ENCODE peak calls at places on chromosomes 11 and 22, in six cellular contexts. T is psoas muscle, W is mesendoderm, S is pancreas, G is lung, C is heart right ventricle. Y is an unnamed sample.

GRCh38 chr22:41587347-41587723 is 2.3 kb downstream of the PMM1 start:
- DNase-seq in G (no peak), C (no peak), S (no peak), W (no peak), T (no peak), Y (no peak)

GRCh38 chr22:28151241-28151640 is 232.2 kb upstream of the PITPNB start:
- DNase-seq in C (no peak), W (no peak), G (no peak), S (no peak), T (no peak), Y (no peak)

GRCh38 chr22:45868586-45869443 is 108.1 kb downstream of the WNT7B start:
- DNase-seq in S (peak; percentile 44), T (no peak), G (no peak), W (no peak), C (no peak), Y (no peak)

GRCh38 chr11:125055107-125055715 is 7.9 kb upstream of the SLC37A2 start:
- DNase-seq in W (peak; percentile 84), G (no peak), T (no peak), C (no peak), S (no peak), Y (no peak)

GRCh38 chr11:64996710-64997380 is at the start of gene BATF2:
- DNase-seq in S (peak; percentile 92), G (peak; percentile 82), C (peak; percentile 70), T (peak; percentile 75), W (peak; percentile 93), Y (no peak)

GRCh38 chr11:102940714-102941588 is 14.6 kb downstream of the MMP13 start:
- DNase-seq in G (no peak), T (no peak), S (no peak), W (peak; percentile 84), C (no peak), Y (no peak)

GRCh38 chr11:3169235-3169951 is 4.3 kb upstream of the OSBPL5 start:
- DNase-seq in G (no peak), S (peak; percentile 81), T (peak; percentile 59), W (peak; percentile 66), C (peak; percentile 61), Y (no peak)

GRCh38 chr22:35930933-35931332 is 97.7 kb downstream of the RBFOX2 start:
- DNase-seq in T (no peak), S (no peak), C (no peak), W (peak; percentile 78), G (no peak), Y (no peak)

GRCh38 chr11:29184939-29185890 is 831.6 kb downstream of the KCNA4 start:
- DNase-seq in S (no peak), W (peak; percentile 20), T (no peak), C (no peak), G (no peak), Y (no peak)

GRCh38 chr11:8290122-8290810 is 26.6 kb upstream of the LMO1 start:
- DNase-seq in G (no peak), T (no peak), S (no peak), W (peak; percentile 46), C (no peak), Y (peak; percentile 62)

GRCh38 chr11:8292351-8292750 is 28.7 kb upstream of the LMO1 start:
- DNase-seq in G (no peak), W (no peak), S (no peak), T (no peak), C (no peak), Y (no peak)

GRCh38 chr11:8294251-8294935 is 30.7 kb upstream of the LMO1 start:
- DNase-seq in C (no peak), S (no peak), W (no peak), G (no peak), T (no peak), Y (no peak)

GRCh38 chr11:8291421-8292350 is 28.0 kb upstream of the LMO1 start:
- DNase-seq in W (no peak), S (no peak), C (no peak), G (no peak), T (no peak), Y (no peak)

DNA sequence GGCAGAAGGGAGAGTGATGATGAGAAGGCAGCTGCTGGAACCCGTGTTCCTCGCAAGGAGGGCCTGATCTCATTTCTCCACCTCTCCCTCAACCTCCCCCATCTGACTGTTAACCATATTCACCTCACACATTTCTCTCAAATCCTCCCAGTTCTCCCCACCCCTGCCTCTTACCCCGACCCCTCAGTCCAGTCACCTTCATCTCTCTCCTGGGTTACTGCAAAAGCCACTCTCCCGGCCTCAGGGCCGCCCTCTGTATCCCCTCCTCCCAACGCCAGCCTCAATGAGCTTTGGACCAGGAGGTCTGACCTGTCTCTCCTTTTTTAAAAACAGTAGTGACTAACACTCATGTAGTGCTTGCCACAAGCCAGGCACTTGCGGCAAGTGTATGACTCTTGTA is 29.5 kb upstream of the LMO1 start:
- DNase-seq in T (no peak), W (no peak), G (no peak), C (no peak), S (no peak), Y (peak; percentile 83)
- H3K27ac ChIP-seq in T (no peak overlapping the region), W (no peak overlapping the region), G (no peak overlapping the region), C (no peak overlapping the region), S (no peak overlapping the region), Y (no peak overlapping the region)

GRCh38 chr11:35016939-35017338 is 100.5 kb downstream of the PDHX start:
- DNase-seq in T (no peak), S (no peak), W (no peak), G (no peak), C (no peak), Y (no peak)

GRCh38 chr11:35014352-35014751 is 97.9 kb downstream of the PDHX start:
- DNase-seq in G (no peak), C (no peak), T (no peak), S (no peak), W (no peak), Y (no peak)

GRCh38 chr11:35013514-35014191 is 97.2 kb downstream of the PDHX start:
- DNase-seq in T (no peak), W (no peak), G (no peak), C (no peak), S (no peak), Y (no peak)

GRCh38 chr11:35017528-35018342 is 101.3 kb downstream of the PDHX start:
- DNase-seq in C (no peak), T (no peak), S (no peak), G (no peak), W (no peak), Y (no peak)

DNA sequence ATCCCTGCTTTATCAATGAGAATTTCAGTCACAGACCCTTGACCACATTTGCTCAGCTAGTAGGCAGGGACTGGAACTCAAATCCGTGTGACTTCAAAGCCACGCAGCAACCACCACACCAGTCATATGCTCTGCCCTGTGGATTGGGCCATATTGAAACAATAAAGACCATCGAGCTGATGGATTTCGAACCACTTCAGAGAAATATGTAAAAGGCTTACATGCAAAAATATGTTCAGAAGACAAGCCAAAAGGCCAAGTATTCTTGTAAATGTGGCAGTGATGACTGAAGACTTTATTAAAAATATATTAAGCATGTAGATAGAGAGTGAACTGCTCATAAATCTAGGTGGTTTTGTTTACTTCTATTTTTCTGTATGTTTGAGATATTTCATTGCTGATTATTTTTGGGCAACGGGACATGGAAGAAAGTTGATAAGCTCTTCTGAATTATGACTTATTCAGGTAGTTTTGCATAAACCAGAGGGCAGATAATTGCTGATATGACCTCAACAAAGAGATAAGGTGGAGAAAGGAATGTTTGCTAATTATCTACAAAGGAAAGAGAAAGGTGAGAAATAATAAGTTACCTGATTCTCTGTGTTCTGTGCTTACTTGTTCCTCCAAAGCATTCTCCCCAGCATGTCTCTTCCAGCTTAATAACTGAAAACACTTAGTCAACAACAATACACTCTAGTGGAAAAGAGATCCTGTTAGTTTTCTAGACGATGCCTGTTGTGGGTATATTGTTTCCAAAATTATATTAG is 99.4 kb downstream of the PDHX start:
- DNase-seq in W (no peak), G (no peak), C (no peak), T (no peak), S (no peak), Y (no peak)
- H3K4me1 ChIP-seq in W (peaks cover 2% of the 10 kb centered on the region), G (no peaks in the 10 kb centered on the region), C (no peaks in the 10 kb centered on the region), T (peaks cover 5% of the 10 kb centered on the region), S (peaks cover 16% of the 10 kb centered on the region), Y (peaks cover 28% of the 10 kb centered on the region)

DNA sequence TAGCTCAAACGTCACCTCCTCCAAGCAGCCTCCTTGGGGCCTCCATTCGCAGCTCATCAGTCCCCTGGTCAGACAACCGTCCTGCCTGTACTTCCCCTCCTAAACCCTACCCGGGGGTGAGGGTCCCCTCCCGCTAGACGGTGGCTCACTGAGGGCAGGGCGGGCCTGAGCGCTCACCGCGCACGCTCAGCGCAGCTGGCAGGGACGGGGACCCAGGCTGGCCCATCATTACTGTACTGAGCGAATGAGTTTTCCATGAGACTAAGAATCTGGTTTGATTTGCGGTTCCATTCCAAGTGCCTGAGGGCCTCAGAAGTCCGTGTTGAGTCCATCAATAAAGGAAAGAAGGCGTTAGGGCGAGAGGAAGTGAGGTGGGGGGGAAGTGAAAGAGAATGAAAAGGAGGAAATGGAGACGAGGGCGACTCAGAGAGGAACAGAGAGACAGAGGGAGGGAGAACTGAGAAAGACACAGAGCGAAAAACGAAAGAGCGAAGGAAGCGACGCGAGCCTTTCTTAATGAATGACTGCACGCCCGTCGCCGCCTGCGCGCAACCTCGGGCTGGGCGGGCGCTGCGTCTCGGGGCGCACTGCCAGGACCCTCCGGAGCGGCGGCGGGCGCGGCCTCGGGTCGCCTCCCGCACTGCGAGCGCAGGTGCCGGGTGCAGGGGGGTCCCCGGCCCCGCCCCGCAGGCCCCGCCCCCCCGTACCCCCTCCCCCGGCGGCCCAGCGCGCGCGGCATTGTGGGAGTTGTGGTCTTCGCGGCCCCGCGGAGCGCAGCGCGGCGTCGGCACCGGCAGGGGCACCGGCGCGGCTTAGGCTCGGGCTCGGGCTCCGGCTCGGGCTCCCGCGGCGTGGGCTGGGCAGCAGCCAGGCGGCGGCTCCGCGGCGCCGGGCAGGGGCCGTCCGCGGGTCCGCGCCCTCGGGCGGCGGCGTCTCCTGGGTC is at the start of gene ASPHD2:
- DNase-seq in G (peak; percentile 52), W (peak; percentile 68), S (peak; percentile 56), C (peak; percentile 54), T (peak; percentile 63), Y (no peak)
- H3K27ac ChIP-seq in G (peak within 1 kb of the TSS; percentile 8), W (no peak within 1 kb of the TSS), S (peak within 1 kb of the TSS; percentile 41), C (no peak within 1 kb of the TSS), T (peak within 1 kb of the TSS; percentile 14), Y (peak within 1 kb of the TSS; percentile 58)

GRCh38 chr11:46330887-46331652 is 16.2 kb upstream of the DGKZ start:
- DNase-seq in W (no peak), S (no peak), C (no peak), G (no peak), T (no peak), Y (no peak)
- H3K4me1 ChIP-seq in W (peaks cover 7% of the 10 kb centered on the region), S (peaks cover 5% of the 10 kb centered on the region), C (peaks cover 16% of the 10 kb centered on the region), G (peaks cover 6% of the 10 kb centered on the region), T (no peaks in the 10 kb centered on the region), Y (peaks cover 17% of the 10 kb centered on the region)

GRCh38 chr11:95076416-95076815 is 9.7 kb downstream of the SRSF8 start:
- DNase-seq in T (no peak), C (no peak), G (peak; percentile 58), W (no peak), S (no peak), Y (no peak)
- H3K27ac ChIP-seq in T (no peak overlapping the region), C (no peak overlapping the region), G (no peak overlapping the region), W (no peak overlapping the region), S (no peak overlapping the region), Y (no peak overlapping the region)